ENCODE peak calls at places on chromosomes 2 and 18, in eight cellular contexts. X is tibial artery, T is neural progenitor cell, M is PC-3, B is lung, Q is SK-N-MC, E is IMR-90, D is astrocyte. U is an unnamed sample.

GRCh38 chr2:32289165-32290054 is 11.7 kb downstream of the YIPF4 start:
- DNase-seq in X (no peak), B (no peak), T (no peak), E (peak; percentile 86), D (peak; percentile 73), Q (no peak), M (peak; percentile 79), U (no peak)

GRCh38 chr2:11938196-11938595 is 191.8 kb downstream of the LPIN1 start:
- DNase-seq in Q (no peak), D (no peak), B (no peak), M (no peak), X (no peak), T (peak; percentile 10), E (peak; percentile 72), U (peak; percentile 92)

GRCh38 chr18:52339891-52340371 is at the start of gene DCC:
- DNase-seq in D (peak; percentile 58), E (peak; percentile 45), T (peak; percentile 87), B (peak; percentile 34), M (peak; percentile 43), Q (no peak), X (no peak), U (peak; percentile 49)

GRCh38 chr2:215531284-215531683 is 95.4 kb upstream of the FN1 start:
- DNase-seq in X (no peak), D (peak; percentile 91), M (peak; percentile 74), T (no peak), Q (no peak), E (peak; percentile 88), B (no peak), U (peak; percentile 89)

GRCh38 chr2:24024018-24024417 is 14.1 kb downstream of the MFSD2B start:
- DNase-seq in X (no peak), E (peak; percentile 36), M (no peak), B (no peak), Q (no peak), T (peak; percentile 31), D (peak; percentile 9), U (peak; percentile 57)

GRCh38 chr2:18883626-18884456 is 294.5 kb upstream of the NT5C1B start:
- DNase-seq in T (peak; percentile 11), D (no peak), E (peak; percentile 62), M (peak; percentile 69), B (no peak), Q (no peak), X (no peak), U (peak; percentile 41)

GRCh38 chr2:105376010-105376409 is 22.8 kb downstream of the FHL2 start:
- DNase-seq in X (no peak), T (no peak), Q (no peak), D (no peak), E (no peak), M (no peak), B (no peak), U (no peak)

GRCh38 chr2:236576053-236576452 is 6.4 kb downstream of the ACKR3 start:
- DNase-seq in D (no peak), M (no peak), X (no peak), Q (no peak), T (peak; percentile 85), E (no peak), B (no peak), U (no peak)

GRCh38 chr2:3627500-3628100 is 30.4 kb upstream of the ALLC start:
- DNase-seq in X (peak; percentile 15), T (no peak), M (no peak), Q (no peak), D (no peak), E (no peak), B (no peak), U (no peak)

GRCh38 chr2:215670396-215670795 is 234.5 kb upstream of the FN1 start:
- DNase-seq in B (no peak), T (no peak), M (no peak), X (no peak), E (no peak), Q (no peak), D (no peak), U (no peak)

GRCh38 chr2:159497256-159497655 is 119.1 kb downstream of the BAZ2B start:
- DNase-seq in M (peak; percentile 90), E (peak; percentile 95), Q (no peak), X (no peak), D (peak; percentile 93), B (no peak), T (no peak), U (peak; percentile 92)

GRCh38 chr2:108806362-108806761 is 19.8 kb downstream of the CCDC138 start:
- DNase-seq in M (no peak), X (no peak), E (no peak), B (no peak), T (no peak), D (no peak), Q (no peak), U (no peak)

GRCh38 chr18:50473896-50474295 is 86.0 kb upstream of the MAPK4 start:
- DNase-seq in Q (no peak), M (no peak), E (no peak), X (no peak), T (no peak), B (no peak), D (no peak), U (no peak)

GRCh38 chr2:117980381-117980780 is 33.5 kb downstream of the CCDC93 start:
- DNase-seq in D (peak; percentile 78), T (peak; percentile 26), Q (no peak), M (peak; percentile 6), X (no peak), E (peak; percentile 76), B (no peak), U (peak; percentile 56)

GRCh38 chr2:171958475-171958874 is 36.2 kb downstream of the HAT1 start:
- DNase-seq in B (no peak), E (peak; percentile 85), M (no peak), D (peak; percentile 65), X (no peak), T (no peak), Q (no peak), U (no peak)

GRCh38 chr2:85888020-85888744 is 608 bp downstream of the ST3GAL5 start:
- DNase-seq in T (peak; percentile 56), B (peak; percentile 36), X (no peak), D (no peak), M (no peak), Q (no peak), E (no peak), U (peak; percentile 25)

GRCh38 chr2:168008796-168009195 is 238.6 kb downstream of the STK39 start:
- DNase-seq in B (no peak), M (no peak), Q (no peak), X (no peak), T (no peak), D (no peak), E (no peak), U (no peak)

GRCh38 chr2:179020156-179020750 is 29.7 kb downstream of the CCDC141 start:
- DNase-seq in X (no peak), B (no peak), Q (no peak), T (peak; percentile 46), D (no peak), M (peak; percentile 81), E (no peak), U (peak; percentile 3)
- H3K27ac ChIP-seq in X (no peak overlapping the region), B (no peak overlapping the region), Q (no peak overlapping the region), T (no peak overlapping the region), D (no peak overlapping the region), M (no peak overlapping the region), E (no peak overlapping the region), U (peak overlapping the region; percentile 76)

GRCh38 chr2:60886962-60887361 is 5.6 kb downstream of the REL start:
- DNase-seq in E (no peak), D (no peak), B (no peak), M (no peak), Q (no peak), T (no peak), X (no peak), U (no peak)
- H3K27ac ChIP-seq in E (no peak overlapping the region), D (no peak overlapping the region), B (no peak overlapping the region), M (no peak overlapping the region), Q (peak overlapping the region; percentile 45), T (no peak overlapping the region), X (no peak overlapping the region), U (no peak overlapping the region)

GRCh38 chr2:60530228-60530627 is 23.2 kb downstream of the BCL11A start:
- DNase-seq in B (no peak), D (no peak), X (no peak), M (no peak), Q (no peak), E (no peak), T (no peak), U (no peak)
- H3K27ac ChIP-seq in B (peak overlapping the region; percentile 83), D (no peak overlapping the region), X (no peak overlapping the region), M (no peak overlapping the region), Q (peak overlapping the region; percentile 27), E (no peak overlapping the region), T (no peak overlapping the region), U (peak overlapping the region; percentile 77)

GRCh38 chr18:35345460-35345921 is 1.3 kb upstream of the ZNF24 start:
- DNase-seq in M (peak; percentile 2), B (no peak), T (peak; percentile 27), D (no peak), X (no peak), Q (no peak), E (no peak), U (peak; percentile 70)

GRCh38 chr18:35345950-35346349 is 1.7 kb upstream of the ZNF24 start:
- DNase-seq in Q (no peak), T (no peak), B (no peak), M (no peak), X (no peak), E (no peak), D (no peak), U (no peak)

GRCh38 chr18:35343488-35343935 is 708 bp downstream of the ZNF24 start:
- DNase-seq in E (no peak), B (no peak), D (no peak), T (no peak), M (no peak), X (no peak), Q (no peak), U (no peak)

GRCh38 chr18:35344736-35345459 is 678 bp upstream of the ZNF24 start:
- DNase-seq in Q (no peak), M (no peak), D (peak; percentile 51), X (no peak), B (no peak), T (no peak), E (no peak), U (no peak)

DNA sequence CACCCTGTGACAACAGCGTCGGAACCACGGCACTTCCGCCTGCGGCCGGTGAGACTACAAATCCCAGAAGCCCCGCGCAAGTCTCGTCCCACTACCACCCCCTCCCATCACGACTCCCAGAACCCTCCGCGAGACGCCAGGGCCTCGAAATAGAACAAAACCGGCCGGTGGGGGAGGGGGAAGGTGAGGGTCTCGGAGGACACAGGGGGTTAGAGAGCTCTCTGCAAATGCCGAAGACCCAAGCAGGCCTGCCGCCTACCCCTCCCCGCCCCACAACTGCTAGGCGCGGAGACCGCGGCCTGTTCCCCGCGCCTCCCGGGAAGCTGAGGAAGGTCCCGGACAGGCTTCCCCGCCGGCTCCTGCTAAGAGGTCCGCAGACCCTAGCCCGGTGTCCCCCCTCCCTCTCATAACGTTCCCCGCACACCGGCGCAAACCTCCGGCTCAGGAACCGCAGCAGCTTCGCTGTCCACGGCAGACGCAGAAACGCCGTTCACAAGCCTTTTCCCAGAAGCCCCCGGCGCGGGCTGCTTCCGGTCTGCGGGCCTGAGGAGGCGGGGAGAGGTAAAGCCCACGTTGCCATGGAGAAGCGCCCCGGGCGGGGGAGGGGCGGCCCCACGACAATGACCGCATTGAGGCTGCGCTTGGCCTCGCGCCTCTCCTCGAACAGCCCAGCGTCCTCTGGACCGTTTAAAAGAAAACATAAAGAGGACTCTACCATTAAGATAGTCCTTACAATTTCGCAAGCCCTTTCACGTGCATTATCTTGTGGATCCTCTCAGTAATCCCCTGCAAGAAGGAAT is at the start of gene ZNF24:
- DNase-seq in M (peak; percentile 74), E (peak; percentile 87), T (peak; percentile 95), D (peak; percentile 82), X (peak; percentile 96), Q (peak; percentile 22), B (peak; percentile 96), U (peak; percentile 98)
- H3K27ac ChIP-seq in M (peak within 1 kb of the TSS; percentile 74), E (peak within 1 kb of the TSS; percentile 84), T (peak within 1 kb of the TSS; percentile 91), D (peak within 1 kb of the TSS; percentile 99), X (peak within 1 kb of the TSS; percentile 99), Q (peak within 1 kb of the TSS; percentile 89), B (peak within 1 kb of the TSS; percentile 97), U (peak within 1 kb of the TSS; percentile 100)

GRCh38 chr2:199851499-199851816 is 466 bp upstream of the FTCDNL1 start:
- DNase-seq in M (no peak), B (no peak), X (no peak), T (no peak), Q (no peak), E (no peak), D (no peak), U (no peak)
- H3K27ac ChIP-seq in M (no peak overlapping the region), B (no peak overlapping the region), X (no peak overlapping the region), T (no peak overlapping the region), Q (no peak overlapping the region), E (no peak overlapping the region), D (no peak overlapping the region), U (no peak overlapping the region)

U was measured in cardiac muscle cell.